ENCODE peak calls at places on chromosomes 6 and 20, in eight cellular contexts. D, O, L, M, F, R, P and A are unnamed samples.

GRCh38 chr6:7106752-7107577 is 796 bp upstream of the RREB1 start:
- DNase-seq in D (peak; percentile 13), O (peak; percentile 56), L (peak; percentile 40), M (peak; percentile 59), F (peak; percentile 38), R (no peak), P (peak; percentile 40), A (peak; percentile 46)

GRCh38 chr20:60071965-60072364 is 113.7 kb downstream of the CDH26 start:
- DNase-seq in D (peak; percentile 76), O (no peak), L (peak; percentile 20), M (no peak), F (no peak), R (no peak), P (no peak), A (no peak)

GRCh38 chr6:136138003-136138402 is 112.1 kb downstream of the MTFR2 start:
- DNase-seq in D (no peak), O (no peak), L (no peak), M (no peak), F (no peak), R (no peak), P (no peak), A (no peak)

GRCh38 chr6:7107578-7108195 is at the start of gene RREB1:
- DNase-seq in D (peak; percentile 61), O (peak; percentile 58), L (peak; percentile 77), M (peak; percentile 44), F (peak; percentile 61), R (no peak), P (peak; percentile 47), A (peak; percentile 90)

GRCh38 chr6:112007805-112008204 is 46.1 kb upstream of the CCN6 start:
- DNase-seq in D (peak; percentile 49), O (no peak), L (no peak), M (no peak), F (no peak), R (no peak), P (no peak), A (peak; percentile 15)

GRCh38 chr6:107564223-107564855 is 74.4 kb downstream of the SOBP start:
- DNase-seq in D (no peak), O (no peak), L (no peak), M (no peak), F (no peak), R (no peak), P (no peak), A (no peak)

GRCh38 chr6:116111552-116112528 is 11.2 kb downstream of the NT5DC1 start:
- DNase-seq in D (peak; percentile 67), O (no peak), L (peak; percentile 32), M (no peak), F (peak; percentile 49), R (no peak), P (no peak), A (peak; percentile 30)

GRCh38 chr6:106048331-106048730 is 37.8 kb upstream of the PRDM1 start:
- DNase-seq in D (no peak), O (no peak), L (no peak), M (no peak), F (no peak), R (no peak), P (no peak), A (no peak)

GRCh38 chr6:17031961-17032360 is 69.9 kb upstream of the STMND1 start:
- DNase-seq in D (no peak), O (no peak), L (peak; percentile 52), M (no peak), F (no peak), R (peak; percentile 14), P (no peak), A (no peak)

GRCh38 chr6:4788953-4789584 is 12.9 kb downstream of the CDYL start:
- DNase-seq in D (no peak), O (no peak), L (no peak), M (no peak), F (no peak), R (no peak), P (no peak), A (no peak)

GRCh38 chr20:63957690-63958441 is 1.6 kb upstream of the UCKL1 start:
- DNase-seq in D (no peak), O (peak; percentile 56), L (no peak), M (no peak), F (peak; percentile 23), R (no peak), P (no peak), A (no peak)

GRCh38 chr6:37019065-37019450 is 13.6 kb downstream of the FGD2 start:
- DNase-seq in D (no peak), O (no peak), L (peak; percentile 65), M (no peak), F (no peak), R (no peak), P (no peak), A (no peak)

GRCh38 chr20:46827718-46828458 is 66.8 kb upstream of the EYA2 start:
- DNase-seq in D (no peak), O (no peak), L (no peak), M (no peak), F (no peak), R (no peak), P (no peak), A (no peak)

GRCh38 chr20:51022803-51023616 is at the start of gene KCNG1:
- DNase-seq in D (peak; percentile 67), O (peak; percentile 53), L (peak; percentile 93), M (peak; percentile 12), F (peak; percentile 73), R (peak; percentile 35), P (no peak), A (peak; percentile 97)

GRCh38 chr6:16481680-16482079 is 243.3 kb downstream of the GMPR start:
- DNase-seq in D (no peak), O (no peak), L (no peak), M (peak; percentile 62), F (no peak), R (no peak), P (no peak), A (no peak)

GRCh38 chr6:130293800-130294199 is 71.0 kb upstream of the SAMD3 start:
- DNase-seq in D (peak; percentile 78), O (no peak), L (peak; percentile 59), M (no peak), F (peak; percentile 67), R (no peak), P (no peak), A (peak; percentile 65)